ENCODE peak calls at places on chromosome 18, in four cellular contexts. One of them, this sample, is unnamed.

GRCh38 chr18:55334875-55335274 is 253.1 kb downstream of the TCF4 start:
- DNase-seq in A549: no peak
- DNase-seq in neuronal stem cell: no peak
- DNase-seq in amniotic stem cell: no peak
- DNase-seq in this sample: no peak

GRCh38 chr18:77004555-77005380 is 127.8 kb downstream of the MBP start:
- DNase-seq in A549: no peak
- DNase-seq in neuronal stem cell: no peak
- DNase-seq in amniotic stem cell: no peak
- DNase-seq in this sample: no peak

GRCh38 chr18:57004366-57005121 is 142.3 kb upstream of the BOD1L2 start:
- DNase-seq in A549: peak
- DNase-seq in neuronal stem cell: no peak
- DNase-seq in amniotic stem cell: no peak
- DNase-seq in this sample: peak

GRCh38 chr18:55096261-55097026 is 137.2 kb upstream of the CCDC68 start:
- DNase-seq in A549: peak
- DNase-seq in neuronal stem cell: peak
- DNase-seq in amniotic stem cell: peak
- DNase-seq in this sample: no peak

GRCh38 chr18:49846263-49846662 is 32.9 kb upstream of the ACAA2 start:
- DNase-seq in A549: no peak
- DNase-seq in neuronal stem cell: no peak
- DNase-seq in amniotic stem cell: no peak
- DNase-seq in this sample: no peak

GRCh38 chr18:57698571-57699276 is 77.1 kb upstream of the NARS1 start:
- DNase-seq in A549: no peak
- DNase-seq in neuronal stem cell: no peak
- DNase-seq in amniotic stem cell: peak
- DNase-seq in this sample: no peak

GRCh38 chr18:58223717-58224424 is 179.8 kb downstream of the NEDD4L start:
- DNase-seq in A549: peak
- DNase-seq in neuronal stem cell: no peak
- DNase-seq in amniotic stem cell: peak
- DNase-seq in this sample: no peak

GRCh38 chr18:8362863-8363262 is 246.4 kb upstream of the RAB12 start:
- DNase-seq in A549: no peak
- DNase-seq in neuronal stem cell: no peak
- DNase-seq in amniotic stem cell: no peak
- DNase-seq in this sample: no peak

GRCh38 chr18:8448091-8448490 is 161.1 kb upstream of the RAB12 start:
- DNase-seq in A549: no peak
- DNase-seq in neuronal stem cell: no peak
- DNase-seq in amniotic stem cell: no peak
- DNase-seq in this sample: no peak

GRCh38 chr18:12862467-12862866 is 21.6 kb downstream of the PTPN2 start:
- DNase-seq in A549: no peak
- DNase-seq in neuronal stem cell: no peak
- DNase-seq in amniotic stem cell: no peak
- DNase-seq in this sample: no peak

GRCh38 chr18:35525795-35526475 is 28.2 kb upstream of the INO80C start:
- DNase-seq in A549: no peak
- DNase-seq in neuronal stem cell: no peak
- DNase-seq in amniotic stem cell: no peak
- DNase-seq in this sample: no peak

GRCh38 chr18:35193313-35193712 is 47.5 kb upstream of the ZNF397 start:
- DNase-seq in A549: no peak
- DNase-seq in neuronal stem cell: no peak
- DNase-seq in amniotic stem cell: no peak
- DNase-seq in this sample: no peak

GRCh38 chr18:50706199-50706598 is 113.6 kb downstream of the MRO start:
- DNase-seq in A549: no peak
- DNase-seq in neuronal stem cell: no peak
- DNase-seq in amniotic stem cell: no peak
- DNase-seq in this sample: no peak

GRCh38 chr18:48729421-48729820 is 190.6 kb downstream of the CTIF start:
- DNase-seq in A549: no peak
- DNase-seq in neuronal stem cell: no peak
- DNase-seq in amniotic stem cell: no peak
- DNase-seq in this sample: no peak

GRCh38 chr18:69736731-69737130 is 210.9 kb downstream of the CD226 start:
- DNase-seq in A549: no peak
- DNase-seq in neuronal stem cell: no peak
- DNase-seq in amniotic stem cell: no peak
- DNase-seq in this sample: no peak

GRCh38 chr18:58302811-58303210 is 258.8 kb downstream of the NEDD4L start:
- DNase-seq in A549: no peak
- DNase-seq in neuronal stem cell: no peak
- DNase-seq in amniotic stem cell: no peak
- DNase-seq in this sample: no peak

GRCh38 chr18:78777992-78778391 is 201.6 kb upstream of the SALL3 start:
- DNase-seq in A549: no peak
- DNase-seq in neuronal stem cell: no peak
- DNase-seq in amniotic stem cell: no peak
- DNase-seq in this sample: no peak

GRCh38 chr18:59606193-59607175 is 90.7 kb downstream of the CCBE1 start:
- DNase-seq in A549: no peak
- DNase-seq in neuronal stem cell: no peak
- DNase-seq in amniotic stem cell: peak
- DNase-seq in this sample: no peak

GRCh38 chr18:48871391-48872166 is 79.2 kb downstream of the SMAD7 start:
- DNase-seq in A549: no peak
- DNase-seq in neuronal stem cell: no peak
- DNase-seq in amniotic stem cell: no peak
- DNase-seq in this sample: no peak

GRCh38 chr18:78778651-78779050 is 201.0 kb upstream of the SALL3 start:
- DNase-seq in A549: no peak
- DNase-seq in neuronal stem cell: no peak
- DNase-seq in amniotic stem cell: no peak
- DNase-seq in this sample: no peak

GRCh38 chr18:845152-845819 is 33.2 kb upstream of the YES1 start:
- DNase-seq in A549: peak
- DNase-seq in neuronal stem cell: no peak
- DNase-seq in amniotic stem cell: no peak
- DNase-seq in this sample: no peak

GRCh38 chr18:55477537-55478300 is 110.3 kb downstream of the TCF4 start:
- DNase-seq in A549: no peak
- DNase-seq in neuronal stem cell: no peak
- DNase-seq in amniotic stem cell: no peak
- DNase-seq in this sample: no peak

GRCh38 chr18:3360211-3360610 is 89.8 kb upstream of the TGIF1 start:
- DNase-seq in A549: no peak
- DNase-seq in neuronal stem cell: peak
- DNase-seq in amniotic stem cell: no peak
- DNase-seq in this sample: no peak

GRCh38 chr18:10248738-10249137 is 205.7 kb upstream of the APCDD1 start:
- DNase-seq in A549: no peak
- DNase-seq in neuronal stem cell: no peak
- DNase-seq in amniotic stem cell: no peak
- DNase-seq in this sample: no peak

GRCh38 chr18:28736951-28737350 is 560.0 kb upstream of the CDH2 start:
- DNase-seq in A549: no peak
- DNase-seq in neuronal stem cell: no peak
- DNase-seq in amniotic stem cell: no peak
- DNase-seq in this sample: no peak

GRCh38 chr18:63319383-63320040 is at the start of gene BCL2:
- DNase-seq in A549: peak
- DNase-seq in neuronal stem cell: no peak
- DNase-seq in amniotic stem cell: no peak
- DNase-seq in this sample: no peak

GRCh38 chr18:4842287-4842686 is 354.8 kb downstream of the AKAIN1 start:
- DNase-seq in A549: no peak
- DNase-seq in neuronal stem cell: no peak
- DNase-seq in amniotic stem cell: no peak
- DNase-seq in this sample: no peak

GRCh38 chr18:9734189-9734588 is 26.1 kb downstream of the RAB31 start:
- DNase-seq in A549: peak
- DNase-seq in neuronal stem cell: no peak
- DNase-seq in amniotic stem cell: no peak
- DNase-seq in this sample: no peak